ENCODE peak calls at places on chromosomes 16 and 17, in six cellular contexts. One of them, this sample, is unnamed.

GRCh38 chr17:19979917-19980770 is 2.5 kb upstream of the AKAP10 start:
- DNase-seq in glutamatergic neuron: no peak
- DNase-seq in effector memory CD8-positive, alpha-beta T cell: no peak
- DNase-seq in SK-N-SH: no peak
- DNase-seq in NCI-H345: no peak
- DNase-seq in epithelial cell of esophagus: no peak
- DNase-seq in this sample: no peak

GRCh38 chr17:20189979-20190378 is 180.8 kb downstream of the SPECC1 start:
- DNase-seq in glutamatergic neuron: no peak
- DNase-seq in effector memory CD8-positive, alpha-beta T cell: no peak
- DNase-seq in SK-N-SH: no peak
- DNase-seq in NCI-H345: no peak
- DNase-seq in epithelial cell of esophagus: no peak
- DNase-seq in this sample: no peak

GRCh38 chr17:64920026-64920418 is 744 bp upstream of the LRRC37A3 start:
- DNase-seq in glutamatergic neuron: no peak
- DNase-seq in effector memory CD8-positive, alpha-beta T cell: no peak
- DNase-seq in SK-N-SH: no peak
- DNase-seq in NCI-H345: no peak
- DNase-seq in epithelial cell of esophagus: no peak
- DNase-seq in this sample: no peak

GRCh38 chr16:24984903-24985675 is 30.1 kb downstream of the ARHGAP17 start:
- DNase-seq in glutamatergic neuron: no peak
- DNase-seq in effector memory CD8-positive, alpha-beta T cell: no peak
- DNase-seq in SK-N-SH: no peak
- DNase-seq in NCI-H345: no peak
- DNase-seq in epithelial cell of esophagus: no peak
- DNase-seq in this sample: no peak

GRCh38 chr17:56897646-56898424 is 16.0 kb downstream of the TRIM25 start:
- DNase-seq in glutamatergic neuron: no peak
- DNase-seq in effector memory CD8-positive, alpha-beta T cell: no peak
- DNase-seq in SK-N-SH: no peak
- DNase-seq in NCI-H345: no peak
- DNase-seq in epithelial cell of esophagus: no peak
- DNase-seq in this sample: no peak

GRCh38 chr16:68031951-68032350 is 8.9 kb downstream of the DUS2 start:
- DNase-seq in glutamatergic neuron: no peak
- DNase-seq in effector memory CD8-positive, alpha-beta T cell: no peak
- DNase-seq in SK-N-SH: no peak
- DNase-seq in NCI-H345: no peak
- DNase-seq in epithelial cell of esophagus: peak; percentile 86
- DNase-seq in this sample: peak; percentile 26

GRCh38 chr17:60135160-60135950 is 14.4 kb upstream of the CA4 start:
- DNase-seq in glutamatergic neuron: peak; percentile 85
- DNase-seq in effector memory CD8-positive, alpha-beta T cell: peak; percentile 59
- DNase-seq in SK-N-SH: peak; percentile 99
- DNase-seq in NCI-H345: peak; percentile 94
- DNase-seq in epithelial cell of esophagus: peak; percentile 95
- DNase-seq in this sample: peak; percentile 72

GRCh38 chr17:21272881-21273839 is 11.4 kb upstream of the MAP2K3 start:
- DNase-seq in glutamatergic neuron: no peak
- DNase-seq in effector memory CD8-positive, alpha-beta T cell: no peak
- DNase-seq in SK-N-SH: no peak
- DNase-seq in NCI-H345: no peak
- DNase-seq in epithelial cell of esophagus: peak; percentile 79
- DNase-seq in this sample: no peak

GRCh38 chr16:87721622-87722565 is 43.9 kb downstream of the KLHDC4 start:
- DNase-seq in glutamatergic neuron: no peak
- DNase-seq in effector memory CD8-positive, alpha-beta T cell: no peak
- DNase-seq in SK-N-SH: no peak
- DNase-seq in NCI-H345: no peak
- DNase-seq in epithelial cell of esophagus: no peak
- DNase-seq in this sample: no peak

GRCh38 chr17:49548051-49548505 is 27.6 kb upstream of the NXPH3 start:
- DNase-seq in glutamatergic neuron: no peak
- DNase-seq in effector memory CD8-positive, alpha-beta T cell: no peak
- DNase-seq in SK-N-SH: peak; percentile 69
- DNase-seq in NCI-H345: no peak
- DNase-seq in epithelial cell of esophagus: no peak
- DNase-seq in this sample: no peak

GRCh38 chr17:45371414-45372324 is 54.8 kb upstream of the MAP3K14 start:
- DNase-seq in glutamatergic neuron: peak; percentile 64
- DNase-seq in effector memory CD8-positive, alpha-beta T cell: no peak
- DNase-seq in SK-N-SH: peak; percentile 78
- DNase-seq in NCI-H345: no peak
- DNase-seq in epithelial cell of esophagus: peak; percentile 96
- DNase-seq in this sample: no peak

GRCh38 chr17:15917439-15918027 is 27.4 kb upstream of the ADORA2B start:
- DNase-seq in glutamatergic neuron: no peak
- DNase-seq in effector memory CD8-positive, alpha-beta T cell: no peak
- DNase-seq in SK-N-SH: no peak
- DNase-seq in NCI-H345: no peak
- DNase-seq in epithelial cell of esophagus: no peak
- DNase-seq in this sample: no peak

GRCh38 chr16:11546522-11547485 is 39.9 kb downstream of the LITAF start:
- DNase-seq in glutamatergic neuron: no peak
- DNase-seq in effector memory CD8-positive, alpha-beta T cell: no peak
- DNase-seq in SK-N-SH: no peak
- DNase-seq in NCI-H345: no peak
- DNase-seq in epithelial cell of esophagus: peak; percentile 40
- DNase-seq in this sample: no peak

GRCh38 chr17:59432657-59433056 is 101.2 kb downstream of the YPEL2 start:
- DNase-seq in glutamatergic neuron: no peak
- DNase-seq in effector memory CD8-positive, alpha-beta T cell: no peak
- DNase-seq in SK-N-SH: no peak
- DNase-seq in NCI-H345: peak; percentile 28
- DNase-seq in epithelial cell of esophagus: no peak
- DNase-seq in this sample: no peak

GRCh38 chr17:43814714-43815113 is 18.2 kb downstream of the MPP3 start:
- DNase-seq in glutamatergic neuron: no peak
- DNase-seq in effector memory CD8-positive, alpha-beta T cell: no peak
- DNase-seq in SK-N-SH: no peak
- DNase-seq in NCI-H345: no peak
- DNase-seq in epithelial cell of esophagus: peak; percentile 64
- DNase-seq in this sample: no peak

GRCh38 chr16:31008154-31008950 is 2.1 kb downstream of the STX1B start:
- DNase-seq in glutamatergic neuron: no peak
- DNase-seq in effector memory CD8-positive, alpha-beta T cell: no peak
- DNase-seq in SK-N-SH: peak; percentile 31
- DNase-seq in NCI-H345: no peak
- DNase-seq in epithelial cell of esophagus: peak; percentile 55
- DNase-seq in this sample: no peak

GRCh38 chr17:42422958-42423712 is at the start of gene CAVIN1:
- DNase-seq in glutamatergic neuron: peak; percentile 41
- DNase-seq in effector memory CD8-positive, alpha-beta T cell: no peak
- DNase-seq in SK-N-SH: peak; percentile 83
- DNase-seq in NCI-H345: no peak
- DNase-seq in epithelial cell of esophagus: peak; percentile 96
- DNase-seq in this sample: peak; percentile 76

GRCh38 chr16:66278111-66278531 is 88.4 kb upstream of the CDH5 start:
- DNase-seq in glutamatergic neuron: no peak
- DNase-seq in effector memory CD8-positive, alpha-beta T cell: no peak
- DNase-seq in SK-N-SH: no peak
- DNase-seq in NCI-H345: no peak
- DNase-seq in epithelial cell of esophagus: peak; percentile 99
- DNase-seq in this sample: no peak

GRCh38 chr16:86516618-86517003 is 6.3 kb downstream of the FOXF1 start:
- DNase-seq in glutamatergic neuron: peak; percentile 51
- DNase-seq in effector memory CD8-positive, alpha-beta T cell: no peak
- DNase-seq in SK-N-SH: no peak
- DNase-seq in NCI-H345: no peak
- DNase-seq in epithelial cell of esophagus: no peak
- DNase-seq in this sample: no peak